ENCODE peak calls at places on chromosomes 13 and 19, in six cellular contexts. M is gastrocnemius medialis, E is transverse colon, P is heart right ventricle, O is neural progenitor cell, G is heart left ventricle. C is an unnamed sample.

GRCh38 chr19:48325265-48325910 is at the start of gene EMP3:
- DNase-seq in M (peak), E (peak), P (peak), O (peak), G (peak), C (peak)

GRCh38 chr13:114303700-114304327 is 10.5 kb upstream of the CHAMP1 start:
- DNase-seq in M (no peak), E (no peak), P (no peak), O (no peak), G (no peak), C (no peak)

GRCh38 chr19:6632002-6632621 is 37.8 kb downstream of the TNFSF14 start:
- DNase-seq in M (peak), E (peak), P (no peak), O (peak), G (peak), C (no peak)

GRCh38 chr13:43232866-43233265 is 209.5 kb downstream of the DNAJC15 start:
- DNase-seq in M (no peak), E (no peak), P (no peak), O (no peak), G (no peak), C (no peak)

GRCh38 chr19:45001087-45001739 is at the start of gene RELB:
- DNase-seq in M (peak), E (peak), P (peak), O (peak), G (peak), C (peak)

GRCh38 chr13:28147489-28147888 is 9.1 kb downstream of the PAN3 start:
- DNase-seq in M (no peak), E (no peak), P (no peak), O (no peak), G (no peak), C (no peak)

GRCh38 chr19:5434970-5435641 is 20.1 kb upstream of the ZNRF4 start:
- DNase-seq in M (no peak), E (no peak), P (no peak), O (no peak), G (no peak), C (no peak)

GRCh38 chr19:18271433-18271841 is 2.8 kb downstream of the IQCN start:
- DNase-seq in M (no peak), E (no peak), P (no peak), O (no peak), G (no peak), C (no peak)

GRCh38 chr13:30346159-30346788 is 38.9 kb upstream of the KATNAL1 start:
- DNase-seq in M (peak), E (peak), P (no peak), O (no peak), G (no peak), C (no peak)

GRCh38 chr19:12668937-12669271 is 2.3 kb downstream of the WDR83 start:
- DNase-seq in M (peak), E (peak), P (peak), O (peak), G (peak), C (peak)

GRCh38 chr13:112859128-112859816 is 109.7 kb upstream of the MCF2L start:
- DNase-seq in M (no peak), E (no peak), P (no peak), O (no peak), G (no peak), C (no peak)

GRCh38 chr13:107778094-107778493 is 437.2 kb downstream of the LIG4 start:
- DNase-seq in M (no peak), E (no peak), P (no peak), O (peak), G (no peak), C (no peak)

GRCh38 chr13:40187836-40188591 is 478.4 kb downstream of the FOXO1 start:
- DNase-seq in M (no peak), E (no peak), P (no peak), O (no peak), G (no peak), C (no peak)

GRCh38 chr19:12834976-12835757 is 788 bp upstream of the RTBDN start:
- DNase-seq in M (no peak), E (peak), P (peak), O (peak), G (no peak), C (no peak)

GRCh38 chr13:48862572-48862971 is 113.1 kb upstream of the FNDC3A start:
- DNase-seq in M (no peak), E (no peak), P (no peak), O (no peak), G (no peak), C (no peak)

GRCh38 chr13:44879452-44880058 is 109.7 kb downstream of the NUFIP1 start:
- DNase-seq in M (no peak), E (peak), P (no peak), O (no peak), G (no peak), C (no peak)

GRCh38 chr19:35360880-35361420 is 2.7 kb downstream of the FFAR3 start:
- DNase-seq in M (no peak), E (no peak), P (no peak), O (no peak), G (no peak), C (no peak)

GRCh38 chr13:101264931-101265330 is 151.4 kb downstream of the NALCN start:
- DNase-seq in M (no peak), E (no peak), P (no peak), O (no peak), G (no peak), C (no peak)

DNA sequence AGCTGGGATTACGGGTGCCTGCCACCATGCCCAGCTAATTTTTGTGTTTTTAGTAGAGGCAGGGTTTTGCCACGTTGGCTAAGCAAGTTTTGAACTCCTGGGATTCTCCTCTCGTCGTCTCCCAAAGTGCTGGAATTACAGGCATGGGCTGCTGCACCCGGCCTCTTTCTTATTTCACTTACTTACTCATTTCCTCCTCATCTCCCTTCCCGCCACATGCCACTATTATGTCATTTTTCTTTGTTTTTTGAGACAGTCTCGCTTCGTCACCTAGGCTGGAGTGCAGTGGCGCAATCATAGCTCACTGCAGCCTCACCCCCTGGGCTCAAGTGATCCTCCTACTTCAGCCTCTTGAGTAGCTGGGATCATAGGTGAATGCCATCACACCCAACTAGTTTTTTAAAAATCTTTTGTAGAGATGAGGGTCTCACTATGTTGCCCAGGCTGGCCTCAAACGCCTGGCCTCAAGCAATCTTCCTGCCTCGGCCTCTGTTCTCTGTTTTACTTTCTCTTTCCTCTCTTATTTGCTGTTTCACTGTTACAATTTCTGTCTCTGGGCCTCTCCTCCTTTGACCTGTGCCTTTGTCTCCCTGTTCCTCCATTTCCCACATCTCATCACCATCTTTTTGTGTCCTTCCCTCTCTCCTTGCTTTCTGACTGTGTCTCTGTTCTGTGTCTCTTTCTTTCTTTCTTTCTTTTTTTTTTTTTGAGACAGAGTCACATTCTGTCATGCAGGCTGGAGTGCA is 9.2 kb downstream of the SHKBP1 start:
- DNase-seq in M (no peak), E (no peak), P (no peak), O (no peak), G (no peak), C (no peak)
- H3K4me3 ChIP-seq in M (no peak), E (no peak), P (no peak), O (no peak), G (no peak), C (no peak)

GRCh38 chr13:24865158-24865557 is 101.2 kb downstream of the RNF17 start:
- DNase-seq in M (no peak), E (no peak), P (no peak), O (no peak), G (no peak), C (no peak)
- TF ChIP-seq CTCF in M (no peak), E (no peak), P (no peak), O (no peak), G (no peak), C (peak)

DNA sequence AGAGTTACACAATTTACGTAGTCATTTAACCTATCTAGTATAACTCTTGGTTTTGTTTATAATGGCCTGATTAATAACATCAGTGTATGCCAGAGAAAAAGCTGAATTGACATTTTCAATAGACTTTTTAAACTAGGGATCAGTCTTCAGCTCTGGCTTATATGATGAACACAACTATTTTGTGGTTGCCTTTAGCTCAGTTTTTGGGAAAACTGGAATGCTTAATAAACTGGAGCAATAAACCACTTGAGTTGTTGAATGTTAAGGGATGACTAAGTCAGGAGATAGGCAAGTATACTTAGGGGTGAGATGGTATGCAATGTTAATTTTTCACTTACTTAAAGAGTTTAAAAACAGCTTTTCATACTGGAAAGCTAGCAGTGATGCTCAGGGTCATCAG is 2.3 kb downstream of the NDFIP2 start:
- DNase-seq in M (no peak), E (no peak), P (no peak), O (no peak), G (no peak), C (no peak)
- H3K4me3 ChIP-seq in M (no peak), E (no peak), P (no peak), O (no peak), G (no peak), C (no peak)

GRCh38 chr19:10227215-10227971 is 3.7 kb downstream of the S1PR2 start:
- DNase-seq in M (peak), E (no peak), P (peak), O (no peak), G (no peak), C (peak)
- TF ChIP-seq CTCF in M (no peak), E (no peak), P (no peak), O (peak), G (no peak), C (no peak)

DNA sequence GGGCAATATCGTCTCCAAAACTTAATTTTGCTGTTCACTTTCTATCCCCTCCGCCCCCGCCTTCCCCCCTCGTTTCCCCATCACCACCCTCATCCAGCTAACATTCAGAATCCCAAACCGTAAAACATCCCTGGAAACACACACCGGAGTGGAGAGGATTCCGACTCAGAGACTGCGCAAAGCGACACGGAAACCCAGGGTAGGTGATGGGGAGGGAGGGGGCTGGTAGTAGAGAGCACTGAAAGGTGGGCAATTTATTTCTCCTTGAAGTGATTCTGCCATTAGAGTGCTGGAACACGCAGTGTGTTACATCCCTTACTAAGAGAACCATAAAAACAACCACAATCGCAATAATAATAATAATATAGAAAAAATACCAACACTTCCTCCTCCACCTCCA is 1.5 kb downstream of the PCDH20 start:
- DNase-seq in M (no peak), E (no peak), P (no peak), O (peak), G (no peak), C (no peak)
- H3K4me3 ChIP-seq in M (peak), E (peak), P (peak), O (peak), G (peak), C (peak)

DNA sequence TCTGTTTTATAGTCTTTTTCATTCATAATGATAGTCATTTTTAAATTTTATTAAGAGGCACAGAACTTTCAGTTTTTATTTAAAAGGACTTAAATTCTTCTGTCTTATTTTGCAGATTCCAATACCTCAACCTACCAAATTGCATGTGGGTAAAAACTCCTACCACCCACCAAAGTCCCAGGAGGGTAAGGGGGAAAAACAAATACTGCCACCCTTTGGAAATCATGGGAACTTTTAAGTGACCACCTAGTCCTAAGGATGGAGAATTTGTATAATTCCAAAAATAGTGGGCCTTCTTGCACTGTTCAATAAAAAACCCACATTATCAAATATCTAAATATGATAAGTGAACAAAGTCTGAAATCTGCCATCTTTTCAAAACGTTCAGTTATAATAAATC is 9.7 kb downstream of the SUPT20H start:
- DNase-seq in M (no peak), E (no peak), P (no peak), O (no peak), G (no peak), C (no peak)
- TF ChIP-seq CTCF in M (no peak), E (no peak), P (no peak), O (peak), G (no peak), C (no peak)

GRCh38 chr19:7829162-7829520 is 877 bp upstream of the EVI5L start:
- DNase-seq in M (no peak), E (no peak), P (no peak), O (no peak), G (no peak), C (no peak)

GRCh38 chr19:7829561-7830271 is at the start of gene EVI5L:
- DNase-seq in M (peak), E (peak), P (peak), O (peak), G (peak), C (peak)

GRCh38 chr19:7830823-7831222 is 805 bp downstream of the EVI5L start:
- DNase-seq in M (no peak), E (no peak), P (no peak), O (no peak), G (no peak), C (no peak)

GRCh38 chr19:7831452-7831851 is 1.4 kb downstream of the EVI5L start:
- DNase-seq in M (no peak), E (peak), P (no peak), O (peak), G (no peak), C (no peak)

GRCh38 chr19:7830272-7830771 is 304 bp downstream of the EVI5L start:
- DNase-seq in M (no peak), E (peak), P (no peak), O (no peak), G (no peak), C (peak)
- H3K4me3 ChIP-seq in M (peak), E (peak), P (peak), O (peak), G (peak), C (peak)

DNA sequence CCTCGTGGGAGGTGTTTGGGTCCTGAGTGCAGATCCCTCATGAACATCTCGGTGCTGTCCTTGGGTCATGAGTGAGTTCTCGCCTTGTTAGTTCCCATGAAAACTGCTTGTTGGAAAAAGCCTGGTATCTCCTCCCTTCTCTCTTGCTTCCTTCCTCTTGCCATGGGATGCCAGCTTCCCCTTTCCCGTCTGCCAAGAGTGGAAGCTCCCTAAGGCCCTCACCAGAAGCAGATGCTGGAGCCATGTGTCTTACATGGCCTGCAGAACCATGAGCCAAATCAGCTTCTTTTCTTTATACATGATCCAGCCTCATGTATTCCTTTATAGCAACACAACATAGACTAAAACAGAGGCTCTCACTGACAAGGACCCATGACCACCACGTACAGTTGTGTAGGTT is 8.2 kb downstream of the ADGRE2 start:
- DNase-seq in M (no peak), E (no peak), P (no peak), O (no peak), G (no peak), C (no peak)
- TF ChIP-seq CTCF in M (no peak), E (no peak), P (no peak), O (no peak), G (no peak), C (no peak)

C was measured in left ventricle myocardium inferior.